ENCODE peak calls at places on chromosome 7, in four cellular contexts. X is SK-N-SH, O is HepG2, T is K562. J is an unnamed sample.

GRCh38 chr7:105376901-105377533 is 11.7 kb downstream of the SRPK2 start:
- DNase-seq in X (no peak), O (no peak), T (peak; percentile 32), J (no peak)

GRCh38 chr7:137151056-137151731 is 192.3 kb downstream of the PTN start:
- DNase-seq in X (no peak), O (no peak), T (no peak), J (no peak)

GRCh38 chr7:94012748-94013147 is 8.6 kb upstream of the BET1 start:
- DNase-seq in X (peak; percentile 22), O (no peak), T (no peak), J (no peak)

GRCh38 chr7:36198854-36199266 is 45.8 kb downstream of the EEPD1 start:
- DNase-seq in X (no peak), O (no peak), T (no peak), J (no peak)

GRCh38 chr7:44791278-44792219 is 4.9 kb upstream of the PPIA start:
- DNase-seq in X (no peak), O (peak; percentile 57), T (no peak), J (no peak)

GRCh38 chr7:101436857-101437576 is 74.3 kb downstream of the COL26A1 start:
- DNase-seq in X (peak; percentile 62), O (no peak), T (peak; percentile 88), J (peak; percentile 37)

GRCh38 chr7:110771717-110772116 is 319.2 kb upstream of the LRRN3 start:
- DNase-seq in X (no peak), O (no peak), T (no peak), J (no peak)

GRCh38 chr7:22482476-22482875 is 17.5 kb downstream of the STEAP1B start:
- DNase-seq in X (no peak), O (no peak), T (no peak), J (no peak)

GRCh38 chr7:106071999-106072714 is 40.0 kb downstream of the SYPL1 start:
- DNase-seq in X (peak; percentile 71), O (peak; percentile 87), T (peak; percentile 86), J (no peak)

GRCh38 chr7:145339319-145339718 is 503.5 kb upstream of the TPK1 start:
- DNase-seq in X (no peak), O (no peak), T (no peak), J (no peak)

GRCh38 chr7:117072620-117073118 is 119.4 kb downstream of the ST7 start:
- DNase-seq in X (peak; percentile 56), O (no peak), T (no peak), J (no peak)

GRCh38 chr7:19020711-19021110 is 96.7 kb downstream of the TWIST1 start:
- DNase-seq in X (no peak), O (no peak), T (no peak), J (no peak)

GRCh38 chr7:154789404-154789803 is 213.5 kb downstream of the PAXIP1 start:
- DNase-seq in X (peak; percentile 75), O (peak; percentile 30), T (no peak), J (peak; percentile 8)

GRCh38 chr7:155667241-155667849 is 22.9 kb downstream of the RBM33 start:
- DNase-seq in X (no peak), O (no peak), T (no peak), J (no peak)

GRCh38 chr7:111541067-111541466 is 21.2 kb downstream of the IMMP2L start:
- DNase-seq in X (no peak), O (peak; percentile 21), T (no peak), J (no peak)

GRCh38 chr7:129557686-129558481 is 53.6 kb upstream of the NRF1 start:
- DNase-seq in X (no peak), O (no peak), T (no peak), J (no peak)

GRCh38 chr7:42876182-42877068 is 35.4 kb downstream of the C7orf25 start:
- DNase-seq in X (peak; percentile 73), O (peak; percentile 42), T (peak; percentile 63), J (peak; percentile 43)

GRCh38 chr7:17139081-17139480 is 159.4 kb upstream of the AHR start:
- DNase-seq in X (no peak), O (no peak), T (no peak), J (no peak)

GRCh38 chr7:132240262-132240661 is 336.0 kb downstream of the PLXNA4 start:
- DNase-seq in X (no peak), O (no peak), T (no peak), J (no peak)

GRCh38 chr7:49432245-49432644 is 341.2 kb upstream of the VWC2 start:
- DNase-seq in X (no peak), O (no peak), T (no peak), J (no peak)

GRCh38 chr7:7122701-7123281 is 59.6 kb upstream of the C1GALT1 start:
- DNase-seq in X (no peak), O (no peak), T (no peak), J (no peak)

GRCh38 chr7:20217193-20217948 is at the start of gene MACC1:
- DNase-seq in X (no peak), O (no peak), T (peak; percentile 38), J (peak; percentile 93)

GRCh38 chr7:137741443-137741842 is 105.3 kb downstream of the DGKI start:
- DNase-seq in X (no peak), O (no peak), T (no peak), J (no peak)

GRCh38 chr7:68929712-68930395 is 668.4 kb upstream of the AUTS2 start:
- DNase-seq in X (no peak), O (no peak), T (no peak), J (no peak)

GRCh38 chr7:51350195-51350896 is 33.7 kb upstream of the COBL start:
- DNase-seq in X (no peak), O (peak; percentile 33), T (no peak), J (peak; percentile 51)

GRCh38 chr7:15332962-15333361 is 228.9 kb downstream of the AGMO start:
- DNase-seq in X (no peak), O (no peak), T (no peak), J (no peak)

GRCh38 chr7:44735403-44736165 is 13.1 kb upstream of the ZMIZ2 start:
- DNase-seq in X (no peak), O (peak; percentile 30), T (no peak), J (peak; percentile 93)

GRCh38 chr7:125681508-125681907 is 751.9 kb upstream of the POT1 start:
- DNase-seq in X (no peak), O (no peak), T (no peak), J (no peak)

GRCh38 chr7:73615886-73616285 is 8.4 kb downstream of the MLXIPL start:
- DNase-seq in X (no peak), O (no peak), T (no peak), J (no peak)

GRCh38 chr7:20012100-20012499 is 205.1 kb downstream of the MACC1 start:
- DNase-seq in X (no peak), O (no peak), T (no peak), J (no peak)

GRCh38 chr7:64314493-64315020 is 796 bp downstream of the ZNF736 start:
- DNase-seq in X (no peak), O (no peak), T (no peak), J (no peak)

GRCh38 chr7:157429001-157429679 is 92.3 kb downstream of the DNAJB6 start:
- DNase-seq in X (no peak), O (no peak), T (no peak), J (no peak)

GRCh38 chr7:24025765-24026164 is 258.2 kb upstream of the NPY start:
- DNase-seq in X (no peak), O (no peak), T (no peak), J (no peak)

GRCh38 chr7:945556-946255 is 8.8 kb downstream of the ADAP1 start:
- DNase-seq in X (no peak), O (no peak), T (no peak), J (peak; percentile 86)

GRCh38 chr7:104956753-104957450 is 57.1 kb upstream of the KMT2E start:
- DNase-seq in X (no peak), O (no peak), T (no peak), J (no peak)

GRCh38 chr7:41940760-41941343 is 238.0 kb upstream of the INHBA start:
- DNase-seq in X (peak; percentile 73), O (peak; percentile 69), T (peak; percentile 73), J (peak; percentile 32)

GRCh38 chr7:30472081-30472770 is 6.4 kb downstream of the NOD1 start:
- DNase-seq in X (no peak), O (no peak), T (no peak), J (no peak)

GRCh38 chr7:78749052-78749746 is 704.3 kb downstream of the MAGI2 start:
- DNase-seq in X (no peak), O (no peak), T (no peak), J (no peak)
- H3K9ac ChIP-seq in X (no peak overlapping the region), O (no peak overlapping the region), T (no peak overlapping the region), J (no peak overlapping the region)

GRCh38 chr7:158763454-158764033 is 58.9 kb upstream of the NCAPG2 start:
- DNase-seq in X (no peak), O (no peak), T (no peak), J (no peak)
- H3K4me1 ChIP-seq in X (no peaks in the 10 kb centered on the region), O (peaks cover 8% of the 10 kb centered on the region), T (no peaks in the 10 kb centered on the region), J (no peaks in the 10 kb centered on the region)

GRCh38 chr7:149287622-149288021 is 25.6 kb downstream of the ZNF783 start:
- DNase-seq in X (no peak), O (no peak), T (no peak), J (no peak)

GRCh38 chr7:149284850-149285580 is 23.0 kb downstream of the ZNF783 start:
- DNase-seq in X (peak; percentile 100), O (no peak), T (peak; percentile 96), J (peak; percentile 64)

GRCh38 chr7:149289262-149289661 is 27.3 kb downstream of the ZNF783 start:
- DNase-seq in X (no peak), O (no peak), T (no peak), J (no peak)

GRCh38 chr7:149285581-149285975 is 23.6 kb downstream of the ZNF783 start:
- DNase-seq in X (peak; percentile 78), O (no peak), T (no peak), J (no peak)

DNA sequence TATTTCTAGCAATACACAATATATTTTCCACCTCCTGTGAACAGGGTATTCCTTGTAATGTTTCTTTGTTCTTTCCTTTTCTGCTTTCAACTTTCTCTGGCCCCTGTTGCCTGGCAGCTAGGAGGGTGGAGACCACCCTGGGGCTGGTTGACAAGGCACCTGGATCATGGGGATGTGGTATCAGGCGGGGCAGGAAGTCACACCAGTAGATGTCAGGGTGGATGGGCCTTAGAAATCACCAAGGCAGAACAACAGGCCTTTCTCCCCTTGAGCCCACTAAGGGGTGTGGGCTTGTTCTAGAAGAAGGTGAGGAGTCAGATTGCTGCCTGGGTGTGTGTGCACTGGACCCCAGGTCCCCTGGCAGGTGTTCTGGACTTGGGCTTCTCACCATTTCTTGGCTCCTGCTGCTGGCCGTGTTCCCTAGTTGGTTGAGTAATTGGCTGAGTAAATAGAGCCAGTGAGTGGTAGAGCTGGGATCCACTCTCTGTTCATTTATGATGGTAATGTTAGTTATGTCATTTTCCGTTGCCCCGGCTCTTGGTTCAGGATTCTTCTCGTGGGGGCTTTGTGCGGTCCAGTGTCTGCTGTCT is 24.9 kb downstream of the ZNF783 start:
- DNase-seq in X (no peak), O (no peak), T (no peak), J (no peak)
- TF ChIP-seq ELF1 in X (no peak), O (no peak), T (no peak), J (no peak)

DNA sequence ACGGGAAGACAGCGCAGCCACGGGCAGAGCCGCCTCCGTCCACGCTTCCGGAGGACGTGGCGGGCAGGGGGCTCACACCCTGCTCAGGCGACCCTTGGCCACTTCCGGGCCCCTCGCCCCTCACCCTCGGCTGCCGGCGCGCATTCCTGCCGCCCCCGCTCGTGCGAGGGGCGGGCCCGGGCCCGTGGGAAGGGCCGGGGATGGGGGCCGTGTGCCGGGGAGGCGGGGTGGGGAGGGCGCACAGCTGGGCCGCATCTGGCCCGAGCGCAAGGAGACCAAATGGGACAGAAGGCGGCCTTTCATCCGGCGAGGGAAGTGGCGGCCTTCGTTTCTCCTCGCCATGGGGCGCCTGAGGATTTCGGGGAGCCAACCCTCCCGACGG is 846 bp upstream of the LFNG start:
- DNase-seq in X (no peak), O (no peak), T (peak; percentile 64), J (no peak)
- H3K9ac ChIP-seq in X (no peak overlapping the region), O (no peak overlapping the region), T (no peak overlapping the region), J (peak overlapping the region; percentile 56)

J was measured in HCT116.